ENCODE peak calls at places on chromosome 5, in ten cellular contexts. V is sigmoid colon; U is heart right ventricle; E is CD4-positive, CD25-positive, alpha-beta regulatory T cell; O is mesenchymal stem cell; R is astrocyte; I is GM06990; Y is IMR-90; S is SK-N-MC; P is iPS DF 6.9. A is an unnamed sample. For H3K36me3, the result is how much of the 10 kb centered on the place peaks cover.

GRCh38 chr5:10507575-10508024 is 56.3 kb upstream of the ANKRD33B start:
- DNase-seq in V (no peak), U (no peak), E (no peak), O (peak), R (peak), I (no peak), Y (peak), S (no peak), P (no peak), A (no peak)

GRCh38 chr5:10453564-10453963 is 11.9 kb downstream of the ROPN1L start:
- DNase-seq in V (no peak), U (no peak), E (no peak), O (no peak), R (peak), I (no peak), Y (peak), S (no peak), P (no peak), A (no peak)

GRCh38 chr5:173055722-173055982 is 500 bp upstream of the CREBRF start:
- DNase-seq in V (no peak), U (no peak), E (no peak), O (no peak), R (no peak), I (no peak), Y (no peak), S (no peak), P (no peak), A (no peak)

GRCh38 chr5:97986069-97986468 is 787.4 kb upstream of the RGMB start:
- DNase-seq in V (no peak), U (no peak), E (no peak), O (peak), R (peak), I (no peak), Y (peak), S (no peak), P (peak), A (no peak)

GRCh38 chr5:111280282-111280901 is 56.2 kb downstream of the CAMK4 start:
- DNase-seq in V (no peak), U (no peak), E (no peak), O (no peak), R (no peak), I (no peak), Y (no peak), S (no peak), P (no peak), A (no peak)

GRCh38 chr5:140372971-140373487 is 13.0 kb downstream of the SLC4A9 start:
- DNase-seq in V (peak), U (peak), E (peak), O (peak), R (peak), I (no peak), Y (peak), S (peak), P (peak), A (peak)

GRCh38 chr5:120108586-120109254 is 355.4 kb upstream of the PRR16 start:
- DNase-seq in V (no peak), U (no peak), E (no peak), O (no peak), R (no peak), I (no peak), Y (peak), S (no peak), P (no peak), A (no peak)

GRCh38 chr5:9149988-9150387 is 395.9 kb downstream of the SEMA5A start:
- DNase-seq in V (no peak), U (no peak), E (no peak), O (peak), R (peak), I (no peak), Y (peak), S (no peak), P (no peak), A (no peak)

GRCh38 chr5:1368756-1369155 is 23.9 kb upstream of the CLPTM1L start:
- DNase-seq in V (no peak), U (no peak), E (no peak), O (no peak), R (no peak), I (no peak), Y (no peak), S (no peak), P (no peak), A (no peak)

GRCh38 chr5:909086-909485 is 16.4 kb downstream of the TRIP13 start:
- DNase-seq in V (no peak), U (no peak), E (no peak), O (no peak), R (no peak), I (no peak), Y (no peak), S (no peak), P (no peak), A (no peak)

GRCh38 chr5:160379485-160379884 is 9.1 kb upstream of the C1QTNF2 start:
- DNase-seq in V (no peak), U (no peak), E (no peak), O (no peak), R (no peak), I (no peak), Y (no peak), S (no peak), P (no peak), A (no peak)

GRCh38 chr5:36653046-36653445 is 46.6 kb downstream of the SLC1A3 start:
- DNase-seq in V (no peak), U (no peak), E (no peak), O (no peak), R (no peak), I (no peak), Y (no peak), S (no peak), P (no peak), A (no peak)

GRCh38 chr5:78211052-78211451 is 83.4 kb downstream of the AP3B1 start:
- DNase-seq in V (no peak), U (no peak), E (no peak), O (no peak), R (no peak), I (no peak), Y (no peak), S (peak), P (no peak), A (no peak)

GRCh38 chr5:157855404-157855994 is 3.4 kb downstream of the CLINT1 start:
- DNase-seq in V (peak), U (no peak), E (peak), O (peak), R (peak), I (no peak), Y (peak), S (peak), P (peak), A (no peak)

GRCh38 chr5:57566914-57567313 is 84.3 kb upstream of the ACTBL2 start:
- DNase-seq in V (no peak), U (no peak), E (no peak), O (peak), R (peak), I (no peak), Y (peak), S (peak), P (no peak), A (no peak)

GRCh38 chr5:8081179-8081578 is 212.2 kb downstream of the MTRR start:
- DNase-seq in V (no peak), U (no peak), E (no peak), O (no peak), R (no peak), I (no peak), Y (no peak), S (no peak), P (no peak), A (no peak)

GRCh38 chr5:155332618-155333017 is 319.1 kb downstream of the KIF4B start:
- DNase-seq in V (no peak), U (no peak), E (no peak), O (no peak), R (no peak), I (peak), Y (no peak), S (no peak), P (no peak), A (no peak)

GRCh38 chr5:116810937-116811336 is 236.3 kb upstream of the SEMA6A start:
- DNase-seq in V (no peak), U (no peak), E (no peak), O (no peak), R (no peak), I (no peak), Y (no peak), S (no peak), P (no peak), A (no peak)

GRCh38 chr5:150458819-150459557 is 9.4 kb upstream of the RPS14 start:
- DNase-seq in V (peak), U (peak), E (peak), O (peak), R (no peak), I (peak), Y (peak), S (no peak), P (no peak), A (peak)

GRCh38 chr5:88878976-88879375 is 4.0 kb downstream of the MEF2C start:
- DNase-seq in V (no peak), U (no peak), E (no peak), O (peak), R (no peak), I (no peak), Y (peak), S (no peak), P (no peak), A (no peak)

GRCh38 chr5:109830955-109831502 is 141.3 kb downstream of the MAN2A1 start:
- DNase-seq in V (no peak), U (no peak), E (no peak), O (peak), R (peak), I (no peak), Y (peak), S (no peak), P (no peak), A (no peak)

GRCh38 chr5:1851290-1851934 is 31.3 kb downstream of the IRX4 start:
- DNase-seq in V (no peak), U (no peak), E (no peak), O (no peak), R (no peak), I (no peak), Y (no peak), S (no peak), P (no peak), A (no peak)

GRCh38 chr5:125198270-125198974 is 452.0 kb upstream of the ZNF608 start:
- DNase-seq in V (peak), U (peak), E (no peak), O (peak), R (peak), I (no peak), Y (peak), S (peak), P (no peak), A (no peak)

GRCh38 chr5:50886657-50887056 is 220.2 kb downstream of the PARP8 start:
- DNase-seq in V (no peak), U (no peak), E (no peak), O (no peak), R (no peak), I (no peak), Y (no peak), S (no peak), P (peak), A (no peak)

GRCh38 chr5:155729684-155730059 is 597.3 kb upstream of the SGCD start:
- DNase-seq in V (no peak), U (peak), E (no peak), O (no peak), R (no peak), I (no peak), Y (no peak), S (no peak), P (peak), A (peak)

GRCh38 chr5:10126900-10127299 is 122.8 kb downstream of the ATPSCKMT start:
- DNase-seq in V (no peak), U (no peak), E (no peak), O (no peak), R (no peak), I (no peak), Y (no peak), S (no peak), P (no peak), A (no peak)

GRCh38 chr5:50839472-50839871 is 173.0 kb downstream of the PARP8 start:
- DNase-seq in V (no peak), U (no peak), E (no peak), O (no peak), R (no peak), I (no peak), Y (no peak), S (no peak), P (no peak), A (no peak)

GRCh38 chr5:38582662-38583061 is 26.2 kb upstream of the LIFR start:
- DNase-seq in V (no peak), U (no peak), E (no peak), O (no peak), R (no peak), I (no peak), Y (no peak), S (no peak), P (no peak), A (no peak)

GRCh38 chr5:10451137-10451824 is 9.6 kb downstream of the ROPN1L start:
- DNase-seq in V (no peak), U (no peak), E (no peak), O (no peak), R (no peak), I (no peak), Y (no peak), S (no peak), P (no peak), A (no peak)

GRCh38 chr5:143717400-143717799 is 94.6 kb upstream of the HMHB1 start:
- DNase-seq in V (no peak), U (no peak), E (no peak), O (peak), R (peak), I (no peak), Y (peak), S (peak), P (no peak), A (no peak)

GRCh38 chr5:168315991-168316578 is 24.6 kb downstream of the WWC1 start:
- DNase-seq in V (no peak), U (no peak), E (no peak), O (no peak), R (no peak), I (no peak), Y (no peak), S (no peak), P (no peak), A (peak)

GRCh38 chr5:27130587-27130986 is 92.2 kb upstream of the CDH9 start:
- DNase-seq in V (no peak), U (no peak), E (no peak), O (peak), R (peak), I (no peak), Y (peak), S (no peak), P (no peak), A (no peak)

GRCh38 chr5:137498736-137499505 is at the start of gene SPOCK1:
- DNase-seq in V (peak), U (peak), E (peak), O (peak), R (peak), I (peak), Y (peak), S (no peak), P (peak), A (peak)

GRCh38 chr5:159451197-159452052 is 121.1 kb upstream of the IL12B start:
- DNase-seq in V (peak), U (no peak), E (no peak), O (peak), R (peak), I (no peak), Y (peak), S (no peak), P (no peak), A (no peak)

GRCh38 chr5:73735032-73735734 is 109.2 kb downstream of the ARHGEF28 start:
- DNase-seq in V (no peak), U (no peak), E (no peak), O (no peak), R (peak), I (no peak), Y (no peak), S (no peak), P (no peak), A (no peak)

GRCh38 chr5:90655423-90655822 is 96.8 kb downstream of the ADGRV1 start:
- DNase-seq in V (no peak), U (no peak), E (no peak), O (no peak), R (no peak), I (no peak), Y (no peak), S (no peak), P (no peak), A (no peak)

GRCh38 chr5:90657030-90657429 is 98.4 kb downstream of the ADGRV1 start:
- DNase-seq in V (no peak), U (no peak), E (no peak), O (no peak), R (no peak), I (no peak), Y (no peak), S (no peak), P (no peak), A (no peak)

GRCh38 chr5:90654235-90654634 is 95.6 kb downstream of the ADGRV1 start:
- DNase-seq in V (no peak), U (no peak), E (no peak), O (no peak), R (no peak), I (no peak), Y (no peak), S (no peak), P (no peak), A (no peak)

GRCh38 chr5:90658620-90659019 is 100.0 kb downstream of the ADGRV1 start:
- DNase-seq in V (no peak), U (no peak), E (no peak), O (no peak), R (no peak), I (no peak), Y (no peak), S (no peak), P (no peak), A (no peak)

DNA sequence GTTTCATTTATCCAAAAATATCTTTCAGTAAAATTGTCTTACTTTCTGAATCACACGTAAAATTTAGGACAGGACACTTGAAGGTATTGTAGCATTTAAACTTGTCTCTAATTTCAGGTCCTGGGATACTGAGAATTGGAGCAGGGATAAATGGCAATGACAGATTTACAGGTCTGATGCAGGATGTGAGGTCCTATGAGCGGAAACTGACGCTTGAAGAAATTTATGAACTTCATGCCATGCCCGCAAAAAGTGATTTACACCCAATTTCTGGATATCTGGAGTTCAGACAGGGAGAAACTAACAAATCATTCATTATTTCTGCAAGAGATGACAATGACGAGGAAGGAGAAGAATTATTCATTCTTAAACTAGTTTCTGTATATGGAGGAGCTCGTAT is 99.2 kb downstream of the ADGRV1 start:
- DNase-seq in V (no peak), U (no peak), E (no peak), O (no peak), R (no peak), I (no peak), Y (no peak), S (no peak), P (no peak), A (no peak)
- H3K36me3 ChIP-seq in V (under half), U (under half), E (under half), O (under half), R (under half), I (under half), Y (under half), S (under half), P (under half), A (under half)

GRCh38 chr5:141680751-141681201 is 1.3 kb downstream of the ARAP3 start:
- DNase-seq in V (no peak), U (peak), E (no peak), O (peak), R (peak), I (no peak), Y (peak), S (no peak), P (peak), A (no peak)
- H3K4me3 ChIP-seq in V (no peak), U (peak), E (no peak), O (peak), R (peak), I (no peak), Y (no peak), S (no peak), P (no peak), A (peak)

DNA sequence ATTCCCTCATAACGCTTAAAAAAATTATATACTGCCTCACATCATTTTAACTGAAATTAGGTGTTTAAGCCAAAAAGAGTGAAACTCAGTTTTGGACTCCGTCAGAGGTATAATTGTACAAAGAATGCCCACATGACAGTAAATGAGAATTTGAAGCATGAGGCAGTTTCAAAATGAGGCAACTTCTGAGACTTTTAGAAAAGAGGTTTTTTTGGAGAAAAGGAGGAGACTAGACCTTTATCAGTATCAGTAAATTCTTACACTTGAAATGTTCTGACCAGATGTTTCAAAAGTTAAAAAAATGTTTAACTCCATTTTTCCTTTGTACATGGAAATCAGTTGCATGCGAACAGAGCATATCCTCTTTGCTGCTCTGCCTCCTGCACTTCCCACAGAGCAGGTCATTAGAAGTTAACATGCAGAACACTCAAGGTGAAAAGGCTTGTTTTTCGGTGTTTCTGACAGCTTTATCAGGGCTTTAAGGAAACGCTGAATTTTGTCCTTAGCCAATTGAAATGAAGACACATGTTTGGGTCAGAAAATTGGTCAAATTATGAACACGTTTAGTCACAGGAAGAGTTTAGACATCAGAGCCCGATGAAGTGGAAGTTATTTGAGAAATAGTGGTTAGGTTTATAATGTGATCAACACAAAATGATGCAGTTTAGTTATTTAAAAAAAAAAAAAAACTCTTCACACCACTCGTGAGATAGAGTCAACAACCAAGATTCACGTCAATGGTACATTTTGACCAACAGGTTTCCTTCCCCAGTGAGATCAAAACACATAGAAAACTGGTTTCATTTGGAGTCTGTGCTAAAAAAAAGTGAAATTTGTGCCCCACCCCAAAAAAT is 59.5 kb downstream of the PIK3R1 start:
- DNase-seq in V (no peak), U (no peak), E (peak), O (no peak), R (no peak), I (peak), Y (no peak), S (no peak), P (no peak), A (no peak)
- H3K36me3 ChIP-seq in V (under half), U (under half), E (under half), O (half or more), R (under half), I (under half), Y (under half), S (half or more), P (under half), A (half or more)

GRCh38 chr5:44440186-44440585 is 51.0 kb upstream of the FGF10 start:
- DNase-seq in V (no peak), U (no peak), E (no peak), O (no peak), R (no peak), I (no peak), Y (no peak), S (no peak), P (no peak), A (no peak)
- H3K4me3 ChIP-seq in V (no peak), U (no peak), E (no peak), O (no peak), R (no peak), I (no peak), Y (no peak), S (no peak), P (no peak), A (no peak)

GRCh38 chr5:32138839-32139493 is 35.2 kb downstream of the GOLPH3 start:
- DNase-seq in V (no peak), U (no peak), E (peak), O (no peak), R (peak), I (no peak), Y (peak), S (peak), P (no peak), A (peak)
- H3K36me3 ChIP-seq in V (under half), U (under half), E (under half), O (under half), R (under half), I (under half), Y (under half), S (under half), P (under half), A (under half)

DNA sequence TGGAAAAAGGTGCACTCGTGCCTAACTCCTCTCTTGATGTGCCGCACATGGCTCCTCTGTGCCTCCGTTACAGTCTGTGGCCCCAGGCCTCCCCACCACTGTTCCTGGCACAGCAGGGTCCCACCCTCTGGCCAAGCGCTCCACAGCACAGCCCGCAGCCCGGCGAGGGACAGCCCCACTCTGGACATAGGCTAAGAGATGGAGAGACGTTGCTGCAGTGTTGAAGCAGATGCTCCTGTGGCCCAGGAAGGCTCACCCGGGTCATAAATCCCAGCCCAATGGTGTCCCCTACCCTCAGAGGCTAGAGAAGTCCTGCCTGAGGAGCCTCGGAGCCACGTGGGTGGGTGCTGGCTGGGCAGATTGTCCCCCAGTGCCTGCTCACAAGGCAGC is 41.9 kb downstream of the C5orf15 start:
- DNase-seq in V (no peak), U (no peak), E (no peak), O (no peak), R (no peak), I (no peak), Y (no peak), S (no peak), P (no peak), A (no peak)
- H3K4me3 ChIP-seq in V (no peak), U (no peak), E (no peak), O (no peak), R (no peak), I (no peak), Y (no peak), S (no peak), P (no peak), A (no peak)

A was measured in upper lobe of right lung.